ENCODE peak calls at places on chromosome 18, in nine cellular contexts. K, Y, L, X, N, G, S, I and D are unnamed samples.

GRCh38 chr18:48607049-48607984 is 68.5 kb downstream of the CTIF start:
- DNase-seq in K (no peak), Y (peak; percentile 94), L (peak; percentile 59), X (peak; percentile 80), N (no peak), G (peak; percentile 76), S (no peak), I (peak; percentile 77), D (peak; percentile 75)

GRCh38 chr18:9449987-9450386 is 25.3 kb upstream of the RALBP1 start:
- DNase-seq in K (no peak), Y (no peak), L (no peak), X (no peak), N (no peak), G (no peak), S (no peak), I (no peak), D (no peak)

GRCh38 chr18:160831-161570 is 2.6 kb downstream of the USP14 start:
- DNase-seq in K (no peak), Y (peak; percentile 2), L (no peak), X (no peak), N (no peak), G (no peak), S (no peak), I (no peak), D (no peak)

GRCh38 chr18:35592298-35592697 is 10.8 kb downstream of the GALNT1 start:
- DNase-seq in K (peak; percentile 53), Y (no peak), L (no peak), X (no peak), N (no peak), G (no peak), S (no peak), I (no peak), D (no peak)

GRCh38 chr18:814300-815084 is 2.5 kb upstream of the YES1 start:
- DNase-seq in K (no peak), Y (no peak), L (no peak), X (no peak), N (no peak), G (no peak), S (no peak), I (no peak), D (no peak)

GRCh38 chr18:3209859-3210569 is 9.8 kb downstream of the MYOM1 start:
- DNase-seq in K (peak; percentile 18), Y (no peak), L (no peak), X (no peak), N (no peak), G (no peak), S (no peak), I (no peak), D (no peak)

GRCh38 chr18:63057707-63058106 is 261.9 kb downstream of the BCL2 start:
- DNase-seq in K (no peak), Y (no peak), L (no peak), X (no peak), N (no peak), G (no peak), S (no peak), I (no peak), D (no peak)

GRCh38 chr18:32355896-32356295 is 114.8 kb downstream of the GAREM1 start:
- DNase-seq in K (no peak), Y (peak; percentile 57), L (no peak), X (no peak), N (no peak), G (peak; percentile 27), S (no peak), I (no peak), D (no peak)

GRCh38 chr18:4068552-4069158 is 386.5 kb downstream of the DLGAP1 start:
- DNase-seq in K (peak; percentile 24), Y (peak; percentile 60), L (peak; percentile 33), X (peak; percentile 20), N (peak; percentile 34), G (peak; percentile 10), S (no peak), I (no peak), D (no peak)

GRCh38 chr18:45275367-45276113 is 339.7 kb upstream of the SLC14A2 start:
- DNase-seq in K (no peak), Y (peak; percentile 44), L (no peak), X (no peak), N (no peak), G (no peak), S (no peak), I (no peak), D (no peak)

GRCh38 chr18:67260841-67261240 is 255.7 kb downstream of the DSEL start:
- DNase-seq in K (no peak), Y (no peak), L (no peak), X (no peak), N (no peak), G (no peak), S (no peak), I (no peak), D (no peak)

GRCh38 chr18:10074122-10074521 is 160.3 kb downstream of the VAPA start:
- DNase-seq in K (no peak), Y (no peak), L (no peak), X (no peak), N (no peak), G (no peak), S (no peak), I (no peak), D (no peak)

GRCh38 chr18:12768622-12769021 is 65.8 kb downstream of the PSMG2 start:
- DNase-seq in K (no peak), Y (peak; percentile 19), L (no peak), X (no peak), N (no peak), G (no peak), S (no peak), I (no peak), D (peak; percentile 4)

GRCh38 chr18:10453261-10453884 is 1.1 kb upstream of the APCDD1 start:
- DNase-seq in K (no peak), Y (peak; percentile 67), L (no peak), X (no peak), N (no peak), G (no peak), S (no peak), I (no peak), D (no peak)

GRCh38 chr18:57771183-57771582 is 31.9 kb downstream of the ATP8B1 start:
- DNase-seq in K (no peak), Y (no peak), L (no peak), X (no peak), N (no peak), G (no peak), S (no peak), I (no peak), D (no peak)

GRCh38 chr18:27780061-27780740 is 396.7 kb downstream of the CDH2 start:
- DNase-seq in K (no peak), Y (peak; percentile 29), L (no peak), X (no peak), N (no peak), G (no peak), S (no peak), I (no peak), D (no peak)